ENCODE peak calls at places on chromosomes 12 and 14, in six cellular contexts. One of them, this sample, is unnamed.

GRCh38 chr12:119208626-119209061 is 29.9 kb downstream of the HSPB8 start:
- DNase-seq in activated T-helper 1 cell treated with Interleukin-2 at 50 U/mL for 16 hours: no peak
- DNase-seq in AG20443: peak; percentile 75
- DNase-seq in stimulated activated naive CD4-positive, alpha-beta T cell: no peak
- DNase-seq in K562: no peak
- DNase-seq in C1 segment of cervical spinal cord: peak; percentile 60
- DNase-seq in this sample: peak; percentile 91

GRCh38 chr12:89789862-89790261 is 81.2 kb upstream of the ATP2B1 start:
- DNase-seq in activated T-helper 1 cell treated with Interleukin-2 at 50 U/mL for 16 hours: no peak
- DNase-seq in AG20443: peak; percentile 43
- DNase-seq in stimulated activated naive CD4-positive, alpha-beta T cell: no peak
- DNase-seq in K562: no peak
- DNase-seq in C1 segment of cervical spinal cord: no peak
- DNase-seq in this sample: no peak

GRCh38 chr14:69643430-69644200 is 32.2 kb downstream of the SUSD6 start:
- DNase-seq in activated T-helper 1 cell treated with Interleukin-2 at 50 U/mL for 16 hours: peak; percentile 54
- DNase-seq in AG20443: no peak
- DNase-seq in stimulated activated naive CD4-positive, alpha-beta T cell: peak; percentile 12
- DNase-seq in K562: no peak
- DNase-seq in C1 segment of cervical spinal cord: no peak
- DNase-seq in this sample: peak; percentile 97

GRCh38 chr12:41034686-41035085 is 153.4 kb upstream of the PDZRN4 start:
- DNase-seq in activated T-helper 1 cell treated with Interleukin-2 at 50 U/mL for 16 hours: no peak
- DNase-seq in AG20443: no peak
- DNase-seq in stimulated activated naive CD4-positive, alpha-beta T cell: no peak
- DNase-seq in K562: no peak
- DNase-seq in C1 segment of cervical spinal cord: no peak
- DNase-seq in this sample: no peak

GRCh38 chr12:69679119-69679518 is 20.0 kb downstream of the BEST3 start:
- DNase-seq in activated T-helper 1 cell treated with Interleukin-2 at 50 U/mL for 16 hours: no peak
- DNase-seq in AG20443: no peak
- DNase-seq in stimulated activated naive CD4-positive, alpha-beta T cell: no peak
- DNase-seq in K562: no peak
- DNase-seq in C1 segment of cervical spinal cord: no peak
- DNase-seq in this sample: no peak

GRCh38 chr12:31900271-31900670 is 58.9 kb upstream of the RESF1 start:
- DNase-seq in activated T-helper 1 cell treated with Interleukin-2 at 50 U/mL for 16 hours: no peak
- DNase-seq in AG20443: no peak
- DNase-seq in stimulated activated naive CD4-positive, alpha-beta T cell: no peak
- DNase-seq in K562: no peak
- DNase-seq in C1 segment of cervical spinal cord: no peak
- DNase-seq in this sample: no peak

GRCh38 chr12:1306096-1306495 is 288.3 kb downstream of the FBXL14 start:
- DNase-seq in activated T-helper 1 cell treated with Interleukin-2 at 50 U/mL for 16 hours: no peak
- DNase-seq in AG20443: no peak
- DNase-seq in stimulated activated naive CD4-positive, alpha-beta T cell: no peak
- DNase-seq in K562: peak; percentile 28
- DNase-seq in C1 segment of cervical spinal cord: no peak
- DNase-seq in this sample: no peak

GRCh38 chr14:99363051-99363450 is 91.1 kb upstream of the BCL11B start:
- DNase-seq in activated T-helper 1 cell treated with Interleukin-2 at 50 U/mL for 16 hours: no peak
- DNase-seq in AG20443: no peak
- DNase-seq in stimulated activated naive CD4-positive, alpha-beta T cell: no peak
- DNase-seq in K562: no peak
- DNase-seq in C1 segment of cervical spinal cord: no peak
- DNase-seq in this sample: no peak

GRCh38 chr12:115998119-115998633 is 279.3 kb downstream of the MED13L start:
- DNase-seq in activated T-helper 1 cell treated with Interleukin-2 at 50 U/mL for 16 hours: no peak
- DNase-seq in AG20443: peak; percentile 57
- DNase-seq in stimulated activated naive CD4-positive, alpha-beta T cell: no peak
- DNase-seq in K562: peak; percentile 53
- DNase-seq in C1 segment of cervical spinal cord: no peak
- DNase-seq in this sample: peak; percentile 8

GRCh38 chr12:31931796-31932715 is 27.2 kb upstream of the RESF1 start:
- DNase-seq in activated T-helper 1 cell treated with Interleukin-2 at 50 U/mL for 16 hours: no peak
- DNase-seq in AG20443: no peak
- DNase-seq in stimulated activated naive CD4-positive, alpha-beta T cell: no peak
- DNase-seq in K562: no peak
- DNase-seq in C1 segment of cervical spinal cord: no peak
- DNase-seq in this sample: no peak

GRCh38 chr12:74119811-74120362 is 417.7 kb upstream of the ATXN7L3B start:
- DNase-seq in activated T-helper 1 cell treated with Interleukin-2 at 50 U/mL for 16 hours: no peak
- DNase-seq in AG20443: no peak
- DNase-seq in stimulated activated naive CD4-positive, alpha-beta T cell: no peak
- DNase-seq in K562: no peak
- DNase-seq in C1 segment of cervical spinal cord: no peak
- DNase-seq in this sample: no peak

GRCh38 chr12:52917800-52918199 is 12.9 kb upstream of the KRT8 start:
- DNase-seq in activated T-helper 1 cell treated with Interleukin-2 at 50 U/mL for 16 hours: no peak
- DNase-seq in AG20443: no peak
- DNase-seq in stimulated activated naive CD4-positive, alpha-beta T cell: no peak
- DNase-seq in K562: no peak
- DNase-seq in C1 segment of cervical spinal cord: no peak
- DNase-seq in this sample: no peak

GRCh38 chr14:61570188-61570960 is 124.9 kb upstream of the HIF1A start:
- DNase-seq in activated T-helper 1 cell treated with Interleukin-2 at 50 U/mL for 16 hours: no peak
- DNase-seq in AG20443: no peak
- DNase-seq in stimulated activated naive CD4-positive, alpha-beta T cell: no peak
- DNase-seq in K562: no peak
- DNase-seq in C1 segment of cervical spinal cord: no peak
- DNase-seq in this sample: no peak

GRCh38 chr12:15752780-15753179 is 36.4 kb downstream of the EPS8 start:
- DNase-seq in activated T-helper 1 cell treated with Interleukin-2 at 50 U/mL for 16 hours: no peak
- DNase-seq in AG20443: peak; percentile 9
- DNase-seq in stimulated activated naive CD4-positive, alpha-beta T cell: no peak
- DNase-seq in K562: no peak
- DNase-seq in C1 segment of cervical spinal cord: no peak
- DNase-seq in this sample: no peak

GRCh38 chr12:2285462-2285861 is 232.7 kb downstream of the CACNA1C start:
- DNase-seq in activated T-helper 1 cell treated with Interleukin-2 at 50 U/mL for 16 hours: no peak
- DNase-seq in AG20443: no peak
- DNase-seq in stimulated activated naive CD4-positive, alpha-beta T cell: no peak
- DNase-seq in K562: no peak
- DNase-seq in C1 segment of cervical spinal cord: no peak
- DNase-seq in this sample: no peak

GRCh38 chr14:22613736-22614239 is 15.7 kb downstream of the ABHD4 start:
- DNase-seq in activated T-helper 1 cell treated with Interleukin-2 at 50 U/mL for 16 hours: no peak
- DNase-seq in AG20443: no peak
- DNase-seq in stimulated activated naive CD4-positive, alpha-beta T cell: no peak
- DNase-seq in K562: no peak
- DNase-seq in C1 segment of cervical spinal cord: no peak
- DNase-seq in this sample: no peak

GRCh38 chr14:43172899-43173548 is 1334.1 kb downstream of the FSCB start:
- DNase-seq in activated T-helper 1 cell treated with Interleukin-2 at 50 U/mL for 16 hours: no peak
- DNase-seq in AG20443: no peak
- DNase-seq in stimulated activated naive CD4-positive, alpha-beta T cell: no peak
- DNase-seq in K562: no peak
- DNase-seq in C1 segment of cervical spinal cord: no peak
- DNase-seq in this sample: no peak

GRCh38 chr12:14048949-14049545 is 67.6 kb upstream of the GRIN2B start:
- DNase-seq in activated T-helper 1 cell treated with Interleukin-2 at 50 U/mL for 16 hours: no peak
- DNase-seq in AG20443: no peak
- DNase-seq in stimulated activated naive CD4-positive, alpha-beta T cell: no peak
- DNase-seq in K562: no peak
- DNase-seq in C1 segment of cervical spinal cord: no peak
- DNase-seq in this sample: no peak

GRCh38 chr12:51639361-51639760 is 48.3 kb downstream of the SCN8A start:
- DNase-seq in activated T-helper 1 cell treated with Interleukin-2 at 50 U/mL for 16 hours: no peak
- DNase-seq in AG20443: no peak
- DNase-seq in stimulated activated naive CD4-positive, alpha-beta T cell: no peak
- DNase-seq in K562: no peak
- DNase-seq in C1 segment of cervical spinal cord: no peak
- DNase-seq in this sample: no peak

GRCh38 chr12:6158749-6159148 is 34.3 kb upstream of the VWF start:
- DNase-seq in activated T-helper 1 cell treated with Interleukin-2 at 50 U/mL for 16 hours: no peak
- DNase-seq in AG20443: no peak
- DNase-seq in stimulated activated naive CD4-positive, alpha-beta T cell: no peak
- DNase-seq in K562: no peak
- DNase-seq in C1 segment of cervical spinal cord: no peak
- DNase-seq in this sample: no peak

GRCh38 chr14:57009585-57010515 is 199.6 kb upstream of the OTX2 start:
- DNase-seq in activated T-helper 1 cell treated with Interleukin-2 at 50 U/mL for 16 hours: no peak
- DNase-seq in AG20443: no peak
- DNase-seq in stimulated activated naive CD4-positive, alpha-beta T cell: no peak
- DNase-seq in K562: peak; percentile 92
- DNase-seq in C1 segment of cervical spinal cord: no peak
- DNase-seq in this sample: peak; percentile 45

GRCh38 chr14:21902561-21903199 is 229.1 kb upstream of the OR4E1 start:
- DNase-seq in activated T-helper 1 cell treated with Interleukin-2 at 50 U/mL for 16 hours: peak; percentile 3
- DNase-seq in AG20443: no peak
- DNase-seq in stimulated activated naive CD4-positive, alpha-beta T cell: no peak
- DNase-seq in K562: no peak
- DNase-seq in C1 segment of cervical spinal cord: peak; percentile 3
- DNase-seq in this sample: no peak

GRCh38 chr12:7501031-7501585 is 2.5 kb downstream of the CD163 start:
- DNase-seq in activated T-helper 1 cell treated with Interleukin-2 at 50 U/mL for 16 hours: no peak
- DNase-seq in AG20443: peak; percentile 13
- DNase-seq in stimulated activated naive CD4-positive, alpha-beta T cell: no peak
- DNase-seq in K562: no peak
- DNase-seq in C1 segment of cervical spinal cord: no peak
- DNase-seq in this sample: no peak

GRCh38 chr12:104888456-104888855 is 69.6 kb downstream of the SLC41A2 start:
- DNase-seq in activated T-helper 1 cell treated with Interleukin-2 at 50 U/mL for 16 hours: no peak
- DNase-seq in AG20443: no peak
- DNase-seq in stimulated activated naive CD4-positive, alpha-beta T cell: no peak
- DNase-seq in K562: no peak
- DNase-seq in C1 segment of cervical spinal cord: no peak
- DNase-seq in this sample: no peak

GRCh38 chr12:3947781-3948180 is 74.6 kb upstream of the PARP11 start:
- DNase-seq in activated T-helper 1 cell treated with Interleukin-2 at 50 U/mL for 16 hours: no peak
- DNase-seq in AG20443: no peak
- DNase-seq in stimulated activated naive CD4-positive, alpha-beta T cell: no peak
- DNase-seq in K562: no peak
- DNase-seq in C1 segment of cervical spinal cord: no peak
- DNase-seq in this sample: no peak

GRCh38 chr14:59189281-59189821 is 884 bp downstream of the DAAM1 start:
- DNase-seq in activated T-helper 1 cell treated with Interleukin-2 at 50 U/mL for 16 hours: no peak
- DNase-seq in AG20443: peak; percentile 28
- DNase-seq in stimulated activated naive CD4-positive, alpha-beta T cell: peak; percentile 21
- DNase-seq in K562: peak; percentile 28
- DNase-seq in C1 segment of cervical spinal cord: no peak
- DNase-seq in this sample: no peak

GRCh38 chr12:104788848-104789271 is 169.2 kb downstream of the SLC41A2 start:
- DNase-seq in activated T-helper 1 cell treated with Interleukin-2 at 50 U/mL for 16 hours: no peak
- DNase-seq in AG20443: no peak
- DNase-seq in stimulated activated naive CD4-positive, alpha-beta T cell: no peak
- DNase-seq in K562: no peak
- DNase-seq in C1 segment of cervical spinal cord: no peak
- DNase-seq in this sample: peak; percentile 34

GRCh38 chr14:52640137-52640536 is 55.2 kb downstream of the ERO1A start:
- DNase-seq in activated T-helper 1 cell treated with Interleukin-2 at 50 U/mL for 16 hours: no peak
- DNase-seq in AG20443: no peak
- DNase-seq in stimulated activated naive CD4-positive, alpha-beta T cell: no peak
- DNase-seq in K562: no peak
- DNase-seq in C1 segment of cervical spinal cord: no peak
- DNase-seq in this sample: no peak

GRCh38 chr12:46959484-46959883 is 119.9 kb upstream of the PCED1B start:
- DNase-seq in activated T-helper 1 cell treated with Interleukin-2 at 50 U/mL for 16 hours: no peak
- DNase-seq in AG20443: peak; percentile 65
- DNase-seq in stimulated activated naive CD4-positive, alpha-beta T cell: no peak
- DNase-seq in K562: no peak
- DNase-seq in C1 segment of cervical spinal cord: no peak
- DNase-seq in this sample: no peak

GRCh38 chr12:96399081-96399918 is 939 bp downstream of the CDK17 start:
- DNase-seq in activated T-helper 1 cell treated with Interleukin-2 at 50 U/mL for 16 hours: peak; percentile 59
- DNase-seq in AG20443: peak; percentile 76
- DNase-seq in stimulated activated naive CD4-positive, alpha-beta T cell: peak; percentile 77
- DNase-seq in K562: peak; percentile 85
- DNase-seq in C1 segment of cervical spinal cord: peak; percentile 80
- DNase-seq in this sample: no peak

GRCh38 chr12:97308576-97309198 is 153.9 kb upstream of the RMST start:
- DNase-seq in activated T-helper 1 cell treated with Interleukin-2 at 50 U/mL for 16 hours: no peak
- DNase-seq in AG20443: peak; percentile 11
- DNase-seq in stimulated activated naive CD4-positive, alpha-beta T cell: no peak
- DNase-seq in K562: peak; percentile 50
- DNase-seq in C1 segment of cervical spinal cord: no peak
- DNase-seq in this sample: no peak

GRCh38 chr12:51871126-51871525 is 16.8 kb upstream of the ANKRD33 start:
- DNase-seq in activated T-helper 1 cell treated with Interleukin-2 at 50 U/mL for 16 hours: no peak
- DNase-seq in AG20443: no peak
- DNase-seq in stimulated activated naive CD4-positive, alpha-beta T cell: no peak
- DNase-seq in K562: no peak
- DNase-seq in C1 segment of cervical spinal cord: peak; percentile 9
- DNase-seq in this sample: no peak

GRCh38 chr12:12813120-12814101 is at the start of gene DDX47:
- DNase-seq in activated T-helper 1 cell treated with Interleukin-2 at 50 U/mL for 16 hours: peak; percentile 93
- DNase-seq in AG20443: peak; percentile 94
- DNase-seq in stimulated activated naive CD4-positive, alpha-beta T cell: peak; percentile 91
- DNase-seq in K562: peak; percentile 92
- DNase-seq in C1 segment of cervical spinal cord: peak; percentile 91
- DNase-seq in this sample: peak; percentile 83

GRCh38 chr12:56377989-56378316 is 15.3 kb upstream of the APOF start:
- DNase-seq in activated T-helper 1 cell treated with Interleukin-2 at 50 U/mL for 16 hours: no peak
- DNase-seq in AG20443: no peak
- DNase-seq in stimulated activated naive CD4-positive, alpha-beta T cell: no peak
- DNase-seq in K562: no peak
- DNase-seq in C1 segment of cervical spinal cord: no peak
- DNase-seq in this sample: no peak

GRCh38 chr12:119444462-119445044 is 110.0 kb downstream of the CCDC60 start:
- DNase-seq in activated T-helper 1 cell treated with Interleukin-2 at 50 U/mL for 16 hours: no peak
- DNase-seq in AG20443: no peak
- DNase-seq in stimulated activated naive CD4-positive, alpha-beta T cell: no peak
- DNase-seq in K562: peak; percentile 82
- DNase-seq in C1 segment of cervical spinal cord: peak; percentile 4
- DNase-seq in this sample: peak; percentile 15

GRCh38 chr12:95582230-95583058 is 31.2 kb upstream of the USP44 start:
- DNase-seq in activated T-helper 1 cell treated with Interleukin-2 at 50 U/mL for 16 hours: no peak
- DNase-seq in AG20443: peak; percentile 57
- DNase-seq in stimulated activated naive CD4-positive, alpha-beta T cell: no peak
- DNase-seq in K562: peak; percentile 11
- DNase-seq in C1 segment of cervical spinal cord: no peak
- DNase-seq in this sample: peak; percentile 23